ENCODE peak calls at places on chromosomes 1 and 21, in nine cellular contexts. F is OCI-M1; U is body of pancreas; N is activated gamma-delta T cell treated with Interleukin-2 at 50 U/mL for 16 hours; L is stimulated activated naive B cell treated with anti-CD40 and anti-IgM and Interleukin-4, amounts not matched to agents 10 μg/mL and 1 μg/mL and 100 μg/mL, for 72 hours; X is NCI-H1417; Z is progenitor cell of endocrine pancreas; A is GM13977; G is GM23338. H is an unnamed sample.

GRCh38 chr1:199273837-199274379 is 635.1 kb downstream of the PTPRC start:
- DNase-seq in X (no peak), U (peak; percentile 40), N (no peak), A (peak; percentile 2), G (no peak), F (no peak), L (no peak), Z (no peak), H (peak; percentile 65)

GRCh38 chr1:169741666-169742394 is 8.0 kb upstream of the SELE start:
- DNase-seq in A (no peak), F (no peak), U (no peak), G (no peak), Z (no peak), X (no peak), L (no peak), N (no peak), H (no peak)

GRCh38 chr1:181083842-181084605 is 4.5 kb upstream of the IER5 start:
- DNase-seq in U (peak; percentile 64), F (peak; percentile 94), N (peak; percentile 48), L (peak; percentile 57), Z (no peak), A (peak; percentile 62), G (peak; percentile 75), X (peak; percentile 79), H (no peak)

GRCh38 chr1:243345205-243345604 is 89.4 kb downstream of the SDCCAG8 start:
- DNase-seq in N (no peak), F (peak; percentile 20), U (no peak), X (no peak), G (no peak), L (no peak), Z (no peak), A (no peak), H (no peak)

GRCh38 chr21:36479415-36480402 is at the start of gene CLDN14:
- DNase-seq in A (no peak), X (no peak), Z (no peak), G (no peak), U (no peak), L (no peak), N (no peak), F (no peak), H (no peak)

GRCh38 chr1:27572679-27573426 is 31.1 kb downstream of the AHDC1 start:
- DNase-seq in F (no peak), X (no peak), U (peak; percentile 14), Z (no peak), N (no peak), G (no peak), L (no peak), A (no peak), H (no peak)

GRCh38 chr1:4654764-4655673 is 610 bp downstream of the AJAP1 start:
- DNase-seq in F (no peak), G (no peak), A (peak; percentile 51), X (no peak), L (no peak), Z (no peak), N (no peak), U (no peak), H (no peak)

GRCh38 chr1:173478099-173478555 is 992 bp downstream of the PRDX6 start:
- DNase-seq in L (no peak), X (no peak), A (peak; percentile 20), N (no peak), Z (no peak), U (peak; percentile 59), G (peak; percentile 20), F (peak; percentile 67), H (no peak)

GRCh38 chr1:205672395-205672889 is 7.9 kb downstream of the SLC45A3 start:
- DNase-seq in U (no peak), N (no peak), A (no peak), G (no peak), F (no peak), X (no peak), Z (no peak), L (no peak), H (no peak)

GRCh38 chr1:93384656-93385055 is 38.9 kb downstream of the DR1 start:
- DNase-seq in Z (no peak), F (no peak), U (no peak), L (no peak), A (no peak), N (no peak), X (no peak), G (no peak), H (no peak)

GRCh38 chr1:20625176-20626097 is 7.8 kb upstream of the PINK1 start:
- DNase-seq in X (no peak), L (no peak), N (no peak), U (no peak), A (no peak), F (peak; percentile 7), Z (no peak), G (peak; percentile 78), H (no peak)

GRCh38 chr1:154325583-154326545 is 539 bp downstream of the ATP8B2 start:
- DNase-seq in L (no peak), N (no peak), U (peak; percentile 53), F (peak; percentile 91), X (peak; percentile 73), A (peak; percentile 47), Z (peak; percentile 64), G (peak; percentile 94), H (no peak)

GRCh38 chr1:113978863-113979702 is at the start of gene OLFML3:
- DNase-seq in A (peak; percentile 55), N (peak; percentile 28), U (peak; percentile 82), Z (peak; percentile 58), L (peak; percentile 11), G (peak; percentile 98), F (peak; percentile 89), X (peak; percentile 49), H (peak; percentile 31)

GRCh38 chr1:89780721-89781120 is 40.1 kb upstream of the LRRC8D start:
- DNase-seq in Z (no peak), N (no peak), L (no peak), X (no peak), U (no peak), A (peak; percentile 29), F (peak; percentile 65), G (peak; percentile 32), H (no peak)

GRCh38 chr1:201015551-201016091 is 7.9 kb downstream of the KIF21B start:
- DNase-seq in F (peak; percentile 88), A (no peak), Z (no peak), G (no peak), U (no peak), X (no peak), L (no peak), N (no peak), H (no peak)

GRCh38 chr1:203126866-203127671 is 457 bp upstream of the ADORA1 start:
- DNase-seq in Z (no peak), N (no peak), A (no peak), G (no peak), X (no peak), U (no peak), F (no peak), L (no peak), H (no peak)

GRCh38 chr1:219938706-219939105 is 10.3 kb upstream of the SLC30A10 start:
- DNase-seq in X (no peak), U (no peak), Z (no peak), A (no peak), F (no peak), G (no peak), N (no peak), L (no peak), H (no peak)

GRCh38 chr1:209993061-209993830 is 55.2 kb downstream of the SYT14 start:
- DNase-seq in L (no peak), X (no peak), F (no peak), G (no peak), Z (no peak), N (no peak), A (no peak), U (no peak), H (no peak)

GRCh38 chr1:92030701-92031107 is 919 bp downstream of the EPHX4 start:
- DNase-seq in A (no peak), F (no peak), Z (no peak), G (peak; percentile 12), N (no peak), L (no peak), U (no peak), X (peak; percentile 40), H (no peak)

GRCh38 chr1:93021539-93022134 is 57.4 kb upstream of the MTF2 start:
- DNase-seq in F (peak; percentile 80), A (peak; percentile 61), G (peak; percentile 64), N (no peak), X (peak; percentile 10), U (no peak), L (no peak), Z (no peak), H (no peak)

GRCh38 chr1:239977414-239977813 is 114.3 kb upstream of the FMN2 start:
- DNase-seq in G (no peak), F (no peak), A (no peak), L (no peak), U (no peak), X (no peak), Z (no peak), N (no peak), H (no peak)

GRCh38 chr21:25732091-25732760 is 2.5 kb downstream of the ATP5PF start:
- DNase-seq in F (no peak), Z (no peak), G (no peak), U (no peak), X (no peak), N (no peak), A (no peak), L (no peak), H (no peak)

GRCh38 chr1:38076038-38076437 is 29.4 kb upstream of the POU3F1 start:
- DNase-seq in G (peak; percentile 88), U (no peak), N (no peak), X (no peak), L (no peak), F (peak; percentile 60), Z (peak; percentile 68), A (no peak), H (no peak)

GRCh38 chr21:40386301-40386911 is 460.6 kb downstream of the DSCAM start:
- DNase-seq in L (peak; percentile 3), N (no peak), A (no peak), F (peak; percentile 75), G (peak; percentile 69), Z (peak; percentile 59), X (no peak), U (peak; percentile 66), H (no peak)

GRCh38 chr1:27513521-27513920 is 23.6 kb upstream of the WASF2 start:
- DNase-seq in A (no peak), G (no peak), F (no peak), Z (no peak), L (no peak), X (no peak), U (no peak), N (no peak), H (no peak)

GRCh38 chr1:56357931-56358783 is 221.2 kb downstream of the PLPP3 start:
- DNase-seq in F (no peak), U (no peak), L (no peak), A (no peak), X (no peak), G (no peak), Z (no peak), N (no peak), H (no peak)

GRCh38 chr1:99227498-99227897 is 36.8 kb upstream of the PLPPR4 start:
- DNase-seq in A (no peak), X (peak; percentile 30), N (no peak), G (no peak), Z (no peak), L (no peak), F (peak; percentile 37), U (no peak), H (no peak)

GRCh38 chr1:78236711-78237110 is 190.9 kb downstream of the GIPC2 start:
- DNase-seq in U (no peak), F (no peak), A (no peak), Z (no peak), X (no peak), N (no peak), G (no peak), L (no peak), H (no peak)

GRCh38 chr1:13583592-13583963 is at the start of gene PDPN:
- DNase-seq in G (peak; percentile 89), U (peak; percentile 18), F (no peak), L (no peak), A (no peak), Z (peak; percentile 37), X (no peak), N (no peak), H (no peak)

GRCh38 chr1:84089470-84090261 is 54.4 kb upstream of the PRKACB start:
- DNase-seq in Z (no peak), L (no peak), N (no peak), G (no peak), F (peak; percentile 49), X (no peak), U (no peak), A (no peak), H (no peak)